ENCODE peak calls at places on chromosomes 3 and 15, in four cellular contexts. I is lower leg skin, L is adrenal gland, U is GM12891. G is an unnamed sample.

GRCh38 chr15:92646216-92646615 is 9.4 kb downstream of the FAM174B start:
- DNase-seq in I (no peak), L (no peak), U (no peak), G (no peak)

GRCh38 chr15:89322822-89323221 is 11.8 kb downstream of the POLG start:
- DNase-seq in U (no peak), I (no peak), L (no peak), G (no peak)

GRCh38 chr3:31232049-31233040 is 300.4 kb upstream of the STT3B start:
- DNase-seq in I (no peak), U (no peak), L (peak), G (no peak)

GRCh38 chr3:71450985-71451560 is 132.5 kb downstream of the FOXP1 start:
- DNase-seq in L (no peak), U (no peak), I (no peak), G (no peak)

GRCh38 chr15:46343527-46343926 is 708.7 kb downstream of the SQOR start:
- DNase-seq in U (no peak), L (no peak), I (peak), G (no peak)

GRCh38 chr3:70726966-70727365 is 414.5 kb upstream of the MDFIC2 start:
- DNase-seq in I (no peak), L (no peak), U (no peak), G (no peak)

GRCh38 chr15:72382146-72382545 is 6.3 kb upstream of the HEXA start:
- DNase-seq in I (no peak), L (no peak), U (no peak), G (no peak)

GRCh38 chr15:68843425-68844311 is 23.0 kb upstream of the ANP32A start:
- DNase-seq in I (no peak), L (no peak), U (no peak), G (no peak)

GRCh38 chr3:53226841-53227407 is 28.9 kb downstream of the TKT start:
- DNase-seq in U (no peak), L (no peak), I (no peak), G (no peak)

GRCh38 chr3:25831578-25831977 is 41.7 kb downstream of the OXSM start:
- DNase-seq in U (no peak), I (no peak), L (no peak), G (no peak)

GRCh38 chr3:81497565-81497964 is 263.9 kb downstream of the GBE1 start:
- DNase-seq in U (no peak), L (no peak), I (no peak), G (no peak)

GRCh38 chr3:50238549-50239026 is 2.6 kb downstream of the GNAI2 start:
- DNase-seq in U (no peak), I (peak), L (peak), G (peak)

GRCh38 chr15:26767169-26767670 is 5.6 kb downstream of the GABRB3 start:
- DNase-seq in U (no peak), I (no peak), L (no peak), G (no peak)

GRCh38 chr3:55059027-55059629 is 131.3 kb upstream of the LRTM1 start:
- DNase-seq in U (no peak), I (no peak), L (no peak), G (no peak)

GRCh38 chr15:90004671-90005070 is 3.5 kb downstream of the ZNF710 start:
- DNase-seq in L (peak), I (peak), U (no peak), G (peak)

GRCh38 chr3:28173831-28174230 is 67.6 kb upstream of the CMC1 start:
- DNase-seq in I (no peak), L (peak), U (no peak), G (no peak)

GRCh38 chr15:99110581-99111320 is 5.9 kb downstream of the SYNM start:
- DNase-seq in L (no peak), I (no peak), U (no peak), G (no peak)

GRCh38 chr3:125434582-125435011 is 59.5 kb upstream of the ZNF148 start:
- DNase-seq in I (no peak), L (no peak), U (no peak), G (no peak)

GRCh38 chr3:49903451-49904424 is at the start of gene MST1R:
- DNase-seq in I (peak), U (peak), L (peak), G (no peak)

GRCh38 chr15:84023636-84024035 is 211.9 kb upstream of the GOLGA6L4 start:
- DNase-seq in L (peak), U (no peak), I (no peak), G (peak)

GRCh38 chr3:164365242-164365641 is 713.1 kb downstream of the SI start:
- DNase-seq in U (no peak), L (no peak), I (no peak), G (no peak)

GRCh38 chr3:86451749-86452148 is 539.2 kb downstream of the VGLL3 start:
- DNase-seq in I (no peak), L (no peak), U (no peak), G (no peak)

GRCh38 chr15:86865920-86866319 is 786.2 kb downstream of the AGBL1 start:
- DNase-seq in I (no peak), L (no peak), U (no peak), G (no peak)

GRCh38 chr3:133661454-133662255 is at the start of gene TOPBP1:
- DNase-seq in U (peak), I (peak), L (peak), G (peak)
- TF ChIP-seq POLR2A in U (peak), I (no peak), L (no peak), G (peak)

DNA sequence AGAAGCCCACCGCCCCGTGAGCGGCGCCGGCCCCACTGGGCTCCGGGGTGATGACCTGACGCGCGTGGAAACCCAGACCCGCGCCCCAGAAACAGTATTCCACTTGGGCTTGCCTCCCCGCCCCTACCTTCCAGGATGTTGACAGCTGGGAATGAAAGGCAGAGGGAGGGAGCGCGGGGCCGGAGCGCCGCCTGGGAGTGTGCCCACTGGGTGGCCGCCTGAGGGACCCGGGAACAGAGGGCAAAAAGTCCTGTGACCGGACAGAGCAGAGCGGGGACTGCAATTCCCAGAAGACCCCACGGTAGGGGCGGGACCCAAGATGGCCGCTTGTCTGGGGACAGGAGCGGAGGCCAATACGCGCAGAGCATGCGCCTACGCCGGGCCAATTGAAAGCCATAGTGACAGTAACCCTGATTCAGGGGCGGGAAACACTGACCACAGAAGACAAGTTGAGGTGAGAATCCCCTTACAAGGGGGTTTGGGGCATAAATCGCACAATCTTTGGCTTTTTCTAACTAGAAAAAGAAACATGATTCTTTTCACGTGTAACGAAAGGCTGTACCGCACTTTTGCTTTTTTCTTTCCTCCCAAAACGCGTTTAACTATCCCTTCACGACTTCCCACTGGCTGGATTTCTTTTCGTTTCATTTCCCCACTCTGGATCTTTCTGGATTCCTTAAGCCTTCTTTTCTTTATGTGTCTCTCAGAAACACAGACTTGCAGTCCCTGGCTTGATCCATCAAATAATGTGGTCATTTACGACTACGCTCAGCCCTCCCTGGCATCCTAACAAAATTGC is at the start of gene FHIT:
- DNase-seq in U (peak), L (peak), I (peak), G (peak)
- TF ChIP-seq POLR2A in U (no peak), L (no peak), I (no peak), G (peak)

DNA sequence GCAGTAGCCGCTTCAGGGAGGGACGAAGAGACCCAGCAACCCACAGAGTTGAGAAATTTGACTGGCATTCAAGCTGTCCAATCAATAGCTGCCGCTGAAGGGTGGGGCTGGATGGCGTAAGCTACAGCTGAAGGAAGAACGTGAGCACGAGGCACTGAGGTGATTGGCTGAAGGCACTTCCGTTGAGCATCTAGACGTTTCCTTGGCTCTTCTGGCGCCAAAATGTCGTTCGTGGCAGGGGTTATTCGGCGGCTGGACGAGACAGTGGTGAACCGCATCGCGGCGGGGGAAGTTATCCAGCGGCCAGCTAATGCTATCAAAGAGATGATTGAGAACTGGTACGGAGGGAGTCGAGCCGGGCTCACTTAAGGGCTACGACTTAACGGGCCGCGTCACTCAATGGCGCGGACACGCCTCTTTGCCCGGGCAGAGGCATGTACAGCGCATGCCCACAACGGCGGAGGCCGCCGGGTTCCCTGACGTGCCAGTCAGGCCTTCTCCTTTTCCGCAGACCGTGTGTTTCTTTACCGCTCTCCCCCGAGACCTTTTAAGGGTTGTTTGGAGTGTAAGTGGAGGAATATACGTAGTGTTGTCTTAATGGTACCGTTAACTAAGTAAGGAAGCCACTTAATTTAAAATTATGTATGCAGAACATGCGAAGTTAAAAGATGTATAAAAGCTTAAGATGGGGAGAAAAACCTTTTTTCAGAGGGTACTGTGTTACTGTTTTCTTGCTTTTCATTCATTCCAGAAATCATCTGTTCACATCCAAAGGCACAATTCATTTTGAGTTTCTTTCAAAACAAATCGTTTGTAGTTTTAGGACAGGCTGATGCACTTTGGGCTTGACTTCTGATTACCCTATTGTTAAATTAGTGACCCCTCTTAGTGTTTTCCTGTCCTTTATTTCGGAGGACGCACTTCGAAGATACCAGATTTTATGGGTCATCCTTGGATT is at the start of gene MLH1:
- DNase-seq in L (peak), I (peak), U (peak), G (peak)
- TF ChIP-seq POLR2A in L (peak), I (no peak), U (peak), G (peak)

DNA sequence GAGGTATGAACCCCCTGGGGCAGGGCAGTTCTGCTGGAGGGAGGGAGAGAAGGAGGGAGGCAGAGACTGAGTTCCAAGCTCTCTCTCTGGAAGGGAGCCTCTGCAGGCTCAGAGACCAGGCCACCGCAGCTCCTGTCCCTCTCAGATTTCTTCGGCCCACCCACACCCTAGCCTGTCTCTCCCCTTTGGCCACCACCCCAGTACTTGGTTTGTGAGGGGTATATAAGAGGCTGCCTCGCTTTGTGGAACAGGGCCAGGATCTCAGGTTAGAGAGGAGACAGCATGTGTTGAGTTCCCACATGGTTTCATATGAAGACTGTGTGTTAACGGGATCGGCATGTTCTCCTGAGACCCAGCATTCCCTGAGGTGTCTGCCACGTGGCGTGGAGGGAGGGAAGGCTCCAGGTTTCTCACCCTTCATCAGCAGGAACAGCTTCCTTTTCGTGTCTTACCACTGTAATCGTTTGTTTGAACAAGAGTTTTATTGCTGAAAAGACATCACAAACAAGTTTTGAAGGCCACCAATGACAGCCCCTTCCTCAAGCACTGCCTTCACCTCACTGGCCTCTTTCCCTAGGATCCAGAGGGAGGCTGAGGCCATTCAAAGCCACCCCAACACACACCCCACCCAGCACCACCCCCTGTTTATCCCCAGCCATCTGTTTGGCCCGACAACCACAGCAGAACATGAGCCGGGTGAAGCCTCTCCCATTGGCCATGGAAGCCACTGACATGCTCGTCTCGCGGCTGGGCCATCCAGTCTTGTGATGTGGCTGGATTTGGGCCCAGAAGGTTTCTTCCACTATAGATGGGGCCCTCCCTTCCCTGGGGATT is 9.8 kb downstream of the BHLHE40 start:
- DNase-seq in L (peak), I (peak), U (no peak), G (no peak)
- TF ChIP-seq POLR2A in L (no peak), I (no peak), U (no peak), G (no peak)

DNA sequence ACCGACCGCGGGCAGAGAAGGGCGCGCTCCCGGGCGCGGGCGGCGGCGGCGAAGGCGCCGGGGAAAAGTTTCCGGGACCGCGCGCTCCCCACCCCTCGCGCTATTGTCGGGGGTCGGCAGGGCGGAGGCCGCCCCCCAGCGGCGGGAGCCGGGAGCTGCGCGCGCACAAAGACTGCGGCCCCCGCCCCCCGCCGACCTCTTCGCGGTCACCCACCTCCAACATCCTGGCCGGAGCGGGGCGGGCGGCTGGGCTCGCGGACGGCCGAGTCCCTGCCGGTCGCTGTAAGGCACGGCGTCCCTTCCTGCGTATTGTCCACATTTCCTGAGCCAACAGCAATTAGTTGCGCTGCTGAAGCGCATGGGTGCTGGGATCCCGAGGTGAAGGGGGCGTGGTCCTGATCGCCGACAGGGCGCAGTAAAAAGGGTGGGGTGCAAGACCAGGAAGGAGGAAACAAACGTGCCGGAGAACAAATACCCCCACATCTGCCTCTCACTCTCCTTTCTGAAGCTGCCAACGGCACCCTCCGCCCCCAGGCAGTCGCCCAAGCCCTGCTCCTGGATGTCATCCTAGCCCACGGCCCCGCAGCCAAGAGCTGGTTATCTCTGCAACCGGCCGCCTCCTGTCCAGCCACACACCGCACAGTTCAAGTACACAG is at the start of gene TMEM44:
- DNase-seq in L (peak), U (peak), I (peak), G (peak)
- TF ChIP-seq POLR2A in L (no peak), U (peak), I (no peak), G (peak)

GRCh38 chr3:45079715-45080114 is 53.6 kb downstream of the CLEC3B start:
- DNase-seq in U (no peak), L (no peak), I (no peak), G (no peak)
- TF ChIP-seq POLR2A in U (no peak), L (no peak), I (no peak), G (no peak)

GRCh38 chr3:140021269-140021668 is 86.3 kb downstream of the CLSTN2 start:
- DNase-seq in U (no peak), L (no peak), I (no peak), G (no peak)
- TF ChIP-seq POLR2A in U (no peak), L (no peak), I (no peak), G (no peak)